ENCODE peak calls at places on chromosomes 2 and 18, in eight cellular contexts. U is ovary, B is DND-41, M is esophagus squamous epithelium, T is H9, Q is esophagus muscularis mucosa, D is psoas muscle, K is NT2/D1. I is an unnamed sample.
A peak's percentile ranks its signal among the peaks of the same experiment; 100 is the strongest.

GRCh38 chr2:71612581-71613520 is 159.5 kb downstream of the DYSF start:
- DNase-seq in U (peak; percentile 3), B (no peak), M (no peak), T (peak; percentile 8), Q (peak; percentile 84), D (no peak), K (no peak), I (no peak)

GRCh38 chr18:616380-616995 is 19.7 kb downstream of the CLUL1 start:
- DNase-seq in U (no peak), B (no peak), M (no peak), T (no peak), Q (no peak), D (no peak), K (no peak), I (no peak)

GRCh38 chr2:181158453-181158852 is 178.0 kb downstream of the UBE2E3 start:
- DNase-seq in U (no peak), B (no peak), M (no peak), T (no peak), Q (no peak), D (no peak), K (no peak), I (no peak)

GRCh38 chr2:58569460-58570185 is 328.5 kb upstream of the FANCL start:
- DNase-seq in U (no peak), B (no peak), M (no peak), T (no peak), Q (no peak), D (no peak), K (no peak), I (no peak)

GRCh38 chr2:66575625-66576371 is 140.9 kb downstream of the MEIS1 start:
- DNase-seq in U (peak; percentile 71), B (no peak), M (no peak), T (peak; percentile 55), Q (no peak), D (peak; percentile 56), K (no peak), I (no peak)

GRCh38 chr2:188406414-188406813 is 114.7 kb downstream of the GULP1 start:
- DNase-seq in U (no peak), B (no peak), M (no peak), T (no peak), Q (no peak), D (no peak), K (no peak), I (no peak)

GRCh38 chr2:57516740-57517340 is 529.8 kb upstream of the VRK2 start:
- DNase-seq in U (no peak), B (no peak), M (no peak), T (no peak), Q (no peak), D (no peak), K (peak; percentile 20), I (no peak)

GRCh38 chr2:53490659-53491058 is 276.9 kb upstream of the CHAC2 start:
- DNase-seq in U (peak; percentile 38), B (no peak), M (no peak), T (no peak), Q (no peak), D (peak; percentile 59), K (no peak), I (no peak)

GRCh38 chr18:27860701-27861107 is 316.2 kb downstream of the CDH2 start:
- DNase-seq in U (no peak), B (peak; percentile 52), M (no peak), T (no peak), Q (no peak), D (no peak), K (no peak), I (no peak)

GRCh38 chr2:206555721-206556120 is 86.6 kb upstream of the FAM237A start:
- DNase-seq in U (no peak), B (no peak), M (no peak), T (no peak), Q (no peak), D (no peak), K (no peak), I (no peak)

GRCh38 chr2:149765003-149765402 is 177.4 kb upstream of the MMADHC start:
- DNase-seq in U (no peak), B (no peak), M (no peak), T (no peak), Q (no peak), D (no peak), K (no peak), I (no peak)

GRCh38 chr18:10406172-10406663 is 48.2 kb upstream of the APCDD1 start:
- DNase-seq in U (no peak), B (no peak), M (no peak), T (peak; percentile 68), Q (peak; percentile 83), D (no peak), K (peak; percentile 68), I (no peak)

GRCh38 chr2:9373047-9373446 is 50.3 kb downstream of the ITGB1BP1 start:
- DNase-seq in U (no peak), B (no peak), M (no peak), T (no peak), Q (no peak), D (no peak), K (no peak), I (no peak)
- H3K4me1 ChIP-seq in U (no peaks in the 10 kb centered on the region), B (no peaks in the 10 kb centered on the region), M (peaks cover 9% of the 10 kb centered on the region), T (peaks cover 5% of the 10 kb centered on the region), Q (no peaks in the 10 kb centered on the region), D (no peaks in the 10 kb centered on the region), K (no peaks in the 10 kb centered on the region), I (no peaks in the 10 kb centered on the region)

GRCh38 chr2:170505631-170506270 is 209.4 kb upstream of the SP5 start:
- DNase-seq in U (peak; percentile 79), B (no peak), M (no peak), T (no peak), Q (peak; percentile 91), D (peak; percentile 79), K (no peak), I (no peak)
- H3K4me1 ChIP-seq in U (no peaks in the 10 kb centered on the region), B (peaks cover 8% of the 10 kb centered on the region), M (peaks cover 13% of the 10 kb centered on the region), T (peaks cover 27% of the 10 kb centered on the region), Q (peaks cover 8% of the 10 kb centered on the region), D (peaks cover 4% of the 10 kb centered on the region), K (no peaks in the 10 kb centered on the region), I (no peaks in the 10 kb centered on the region)

GRCh38 chr18:36593001-36593400 is 235.8 kb downstream of the TPGS2 start:
- DNase-seq in U (no peak), B (no peak), M (no peak), T (no peak), Q (peak; percentile 75), D (no peak), K (no peak), I (no peak)

GRCh38 chr18:36592282-36592681 is 236.5 kb downstream of the TPGS2 start:
- DNase-seq in U (no peak), B (no peak), M (no peak), T (no peak), Q (peak; percentile 72), D (no peak), K (no peak), I (no peak)

GRCh38 chr18:36595046-36595817 is 233.6 kb downstream of the TPGS2 start:
- DNase-seq in U (no peak), B (no peak), M (no peak), T (no peak), Q (peak; percentile 88), D (no peak), K (no peak), I (no peak)

GRCh38 chr18:36594621-36595020 is 234.2 kb downstream of the TPGS2 start:
- DNase-seq in U (no peak), B (no peak), M (no peak), T (no peak), Q (no peak), D (no peak), K (no peak), I (no peak)

DNA sequence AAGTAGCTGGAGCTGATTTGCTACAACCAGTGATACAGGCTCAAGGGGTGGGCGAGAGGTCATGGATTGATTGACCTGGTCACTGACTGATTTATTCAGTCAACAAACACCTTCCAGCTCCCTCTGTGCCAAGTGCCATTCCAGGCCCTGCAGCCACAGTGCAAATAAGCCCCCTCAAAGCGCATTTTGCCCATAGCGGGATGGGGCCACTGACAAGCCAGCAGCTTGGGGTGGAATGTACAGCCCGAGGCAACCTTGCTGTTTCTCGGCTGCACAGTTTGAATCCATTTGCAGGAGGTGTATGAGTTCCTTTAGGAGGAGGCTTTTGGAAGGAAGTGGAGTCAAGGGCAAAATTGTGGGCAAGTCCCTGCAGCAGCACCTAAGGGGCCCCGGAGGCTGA is 235.2 kb downstream of the TPGS2 start:
- DNase-seq in U (no peak), B (no peak), M (no peak), T (no peak), Q (peak; percentile 78), D (no peak), K (no peak), I (no peak)
- H3K4me1 ChIP-seq in U (no peaks in the 10 kb centered on the region), B (no peaks in the 10 kb centered on the region), M (peaks cover 43% of the 10 kb centered on the region), T (no peaks in the 10 kb centered on the region), Q (no peaks in the 10 kb centered on the region), D (no peaks in the 10 kb centered on the region), K (peaks cover 2% of the 10 kb centered on the region), I (no peaks in the 10 kb centered on the region)

GRCh38 chr2:100782376-100782878 is 37.5 kb upstream of the NPAS2 start:
- DNase-seq in U (no peak), B (no peak), M (no peak), T (no peak), Q (no peak), D (no peak), K (no peak), I (no peak)
- H3K4me1 ChIP-seq in U (no peaks in the 10 kb centered on the region), B (no peaks in the 10 kb centered on the region), M (peaks cover 19% of the 10 kb centered on the region), T (no peaks in the 10 kb centered on the region), Q (peaks cover 17% of the 10 kb centered on the region), D (no peaks in the 10 kb centered on the region), K (peaks cover 4% of the 10 kb centered on the region), I (no peaks in the 10 kb centered on the region)

DNA sequence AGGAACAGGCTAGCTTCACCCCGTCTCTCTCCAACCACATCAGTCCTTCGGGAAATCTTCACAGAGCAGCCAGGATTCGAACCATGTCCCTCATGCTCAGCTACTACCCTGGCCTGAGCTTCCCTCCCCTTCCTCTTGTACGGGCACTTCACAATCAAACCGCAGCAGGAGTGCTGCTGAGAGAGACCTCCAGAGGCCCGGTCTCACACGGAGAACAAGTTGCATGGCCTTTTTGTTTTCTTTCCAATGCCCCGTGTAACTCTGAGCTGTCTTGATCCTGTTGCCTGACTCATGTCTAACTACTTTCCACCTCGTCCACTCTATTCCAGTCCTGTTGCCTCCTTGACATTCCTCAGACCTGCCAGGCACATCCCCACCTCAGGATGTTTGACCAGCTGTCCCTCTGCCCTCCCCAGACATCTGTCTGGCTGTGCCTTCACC is 25.4 kb downstream of the FBLN7 start:
- DNase-seq in U (no peak), B (no peak), M (no peak), T (peak; percentile 20), Q (no peak), D (no peak), K (no peak), I (no peak)
- H3K4me1 ChIP-seq in U (no peaks in the 10 kb centered on the region), B (no peaks in the 10 kb centered on the region), M (no peaks in the 10 kb centered on the region), T (no peaks in the 10 kb centered on the region), Q (no peaks in the 10 kb centered on the region), D (no peaks in the 10 kb centered on the region), K (no peaks in the 10 kb centered on the region), I (no peaks in the 10 kb centered on the region)

GRCh38 chr2:100241236-100241635 is 81.1 kb downstream of the LONRF2 start:
- DNase-seq in U (no peak), B (no peak), M (no peak), T (no peak), Q (no peak), D (no peak), K (no peak), I (no peak)
- H3K4me1 ChIP-seq in U (no peaks in the 10 kb centered on the region), B (no peaks in the 10 kb centered on the region), M (peaks cover 5% of the 10 kb centered on the region), T (no peaks in the 10 kb centered on the region), Q (peaks cover 6% of the 10 kb centered on the region), D (peaks cover 3% of the 10 kb centered on the region), K (peaks cover 11% of the 10 kb centered on the region), I (no peaks in the 10 kb centered on the region)

GRCh38 chr2:43269074-43269572 is 42.7 kb upstream of the ZFP36L2 start:
- DNase-seq in U (peak; percentile 96), B (no peak), M (peak; percentile 23), T (no peak), Q (peak; percentile 97), D (peak; percentile 94), K (no peak), I (no peak)
- H3K4me1 ChIP-seq in U (peaks cover 28% of the 10 kb centered on the region), B (no peaks in the 10 kb centered on the region), M (peaks cover 60% of the 10 kb centered on the region), T (no peaks in the 10 kb centered on the region), Q (peaks cover 58% of the 10 kb centered on the region), D (peaks cover 12% of the 10 kb centered on the region), K (peaks cover 3% of the 10 kb centered on the region), I (no peaks in the 10 kb centered on the region)